ENCODE peak calls at places on chromosomes 1 and 21, in seven cellular contexts. One of them, this sample, is unnamed.

GRCh38 chr1:91742848-91743292 is 143.1 kb downstream of the TGFBR3 start:
- DNase-seq in nephron progenitor cell: no peak
- DNase-seq in IMR-90: peak
- DNase-seq in NCI-H524: no peak
- DNase-seq in mesendoderm: no peak
- DNase-seq in neural crest cell: no peak
- DNase-seq in NCI-H146: no peak
- DNase-seq in this sample: no peak

GRCh38 chr1:86823821-86824500 is 90.0 kb downstream of the SELENOF start:
- DNase-seq in IMR-90: no peak
- DNase-seq in mesendoderm: peak
- DNase-seq in neural crest cell: no peak
- DNase-seq in NCI-H146: peak
- DNase-seq in nephron progenitor cell: no peak
- DNase-seq in NCI-H524: no peak
- DNase-seq in this sample: no peak

GRCh38 chr1:54885863-54886723 is 902 bp downstream of the DHCR24 start:
- DNase-seq in nephron progenitor cell: peak
- DNase-seq in neural crest cell: no peak
- DNase-seq in mesendoderm: peak
- DNase-seq in NCI-H524: peak
- DNase-seq in IMR-90: no peak
- DNase-seq in NCI-H146: peak
- DNase-seq in this sample: no peak

GRCh38 chr1:193589597-193590040 is 403.2 kb upstream of the B3GALT2 start:
- DNase-seq in NCI-H524: no peak
- DNase-seq in nephron progenitor cell: no peak
- DNase-seq in neural crest cell: no peak
- DNase-seq in mesendoderm: peak
- DNase-seq in IMR-90: peak
- DNase-seq in NCI-H146: no peak
- DNase-seq in this sample: no peak

GRCh38 chr1:205298191-205298994 is 23.2 kb downstream of the NUAK2 start:
- DNase-seq in NCI-H524: no peak
- DNase-seq in mesendoderm: peak
- DNase-seq in NCI-H146: no peak
- DNase-seq in nephron progenitor cell: peak
- DNase-seq in IMR-90: peak
- DNase-seq in neural crest cell: no peak
- DNase-seq in this sample: no peak

GRCh38 chr1:231315887-231316286 is 21.8 kb downstream of the EXOC8 start:
- DNase-seq in neural crest cell: no peak
- DNase-seq in IMR-90: peak
- DNase-seq in NCI-H524: no peak
- DNase-seq in mesendoderm: peak
- DNase-seq in NCI-H146: peak
- DNase-seq in nephron progenitor cell: peak
- DNase-seq in this sample: peak

GRCh38 chr21:40466893-40467483 is 380.0 kb downstream of the DSCAM start:
- DNase-seq in NCI-H146: peak
- DNase-seq in NCI-H524: peak
- DNase-seq in mesendoderm: peak
- DNase-seq in neural crest cell: no peak
- DNase-seq in nephron progenitor cell: no peak
- DNase-seq in IMR-90: no peak
- DNase-seq in this sample: no peak

GRCh38 chr1:175154595-175155472 is 37.7 kb downstream of the KIAA0040 start:
- DNase-seq in nephron progenitor cell: peak
- DNase-seq in NCI-H524: peak
- DNase-seq in NCI-H146: peak
- DNase-seq in mesendoderm: peak
- DNase-seq in IMR-90: peak
- DNase-seq in neural crest cell: peak
- DNase-seq in this sample: peak

GRCh38 chr1:241532173-241532553 is at the start of gene KMO:
- DNase-seq in neural crest cell: no peak
- DNase-seq in nephron progenitor cell: no peak
- DNase-seq in mesendoderm: no peak
- DNase-seq in IMR-90: peak
- DNase-seq in NCI-H524: no peak
- DNase-seq in NCI-H146: peak
- DNase-seq in this sample: peak

GRCh38 chr1:175968486-175969182 is 225.2 kb upstream of the TNR start:
- DNase-seq in mesendoderm: peak
- DNase-seq in NCI-H524: no peak
- DNase-seq in nephron progenitor cell: no peak
- DNase-seq in IMR-90: peak
- DNase-seq in neural crest cell: no peak
- DNase-seq in NCI-H146: no peak
- DNase-seq in this sample: no peak

GRCh38 chr21:42172596-42173483 is 46.1 kb upstream of the ABCG1 start:
- DNase-seq in neural crest cell: no peak
- DNase-seq in NCI-H524: no peak
- DNase-seq in IMR-90: no peak
- DNase-seq in nephron progenitor cell: no peak
- DNase-seq in mesendoderm: no peak
- DNase-seq in NCI-H146: no peak
- DNase-seq in this sample: no peak

GRCh38 chr1:184060316-184060715 is 8.8 kb downstream of the TSEN15 start:
- DNase-seq in NCI-H524: no peak
- DNase-seq in nephron progenitor cell: no peak
- DNase-seq in neural crest cell: no peak
- DNase-seq in IMR-90: peak
- DNase-seq in mesendoderm: no peak
- DNase-seq in NCI-H146: no peak
- DNase-seq in this sample: no peak

GRCh38 chr1:37478890-37479254 is 4.5 kb downstream of the ZC3H12A start:
- DNase-seq in nephron progenitor cell: no peak
- DNase-seq in neural crest cell: no peak
- DNase-seq in IMR-90: peak
- DNase-seq in NCI-H146: no peak
- DNase-seq in mesendoderm: no peak
- DNase-seq in NCI-H524: no peak
- DNase-seq in this sample: no peak

This sample was measured in erythroblast.